ENCODE peak calls at places on chromosomes 1 and 21, in nine cellular contexts. M is hepatocyte, T is psoas muscle, V is HAP-1, R is astrocyte, S is transverse colon, P is heart right ventricle, X is heart left ventricle, H is GM23248. Z is an unnamed sample.

GRCh38 chr1:184823080-184823479 is 68.4 kb upstream of the EDEM3 start:
- DNase-seq in V (peak; percentile 67), M (peak; percentile 43), P (no peak), X (no peak), H (no peak), S (no peak), R (no peak), T (no peak), Z (no peak)

GRCh38 chr1:51729156-51729823 is 112.4 kb downstream of the OSBPL9 start:
- DNase-seq in X (peak; percentile 93), V (peak; percentile 91), S (peak; percentile 95), H (peak; percentile 64), P (peak; percentile 90), R (peak; percentile 83), T (peak; percentile 85), M (peak; percentile 95), Z (peak; percentile 85)

GRCh38 chr1:88985033-88985432 is 7.4 kb downstream of the KYAT3 start:
- DNase-seq in M (peak; percentile 48), H (peak; percentile 86), V (peak; percentile 99), T (no peak), S (no peak), P (no peak), X (no peak), R (peak; percentile 90), Z (peak; percentile 59)

GRCh38 chr1:99461499-99461898 is 184.4 kb upstream of the PALMD start:
- DNase-seq in H (no peak), P (no peak), S (no peak), V (no peak), X (no peak), M (no peak), T (no peak), R (no peak), Z (no peak)

GRCh38 chr1:108478429-108479015 is 28.4 kb downstream of the NBPF6 start:
- DNase-seq in R (no peak), T (no peak), V (no peak), X (no peak), H (no peak), S (no peak), M (no peak), P (no peak), Z (no peak)

GRCh38 chr1:16606106-16606505 is 7.3 kb downstream of the NBPF1 start:
- DNase-seq in X (no peak), V (no peak), H (no peak), R (no peak), P (no peak), S (no peak), M (no peak), T (no peak), Z (no peak)

GRCh38 chr1:100461222-100461621 is 76.7 kb upstream of the GPR88 start:
- DNase-seq in H (peak; percentile 26), R (peak; percentile 22), V (no peak), S (no peak), T (no peak), M (no peak), P (no peak), X (peak; percentile 39), Z (no peak)

GRCh38 chr1:29789221-29789909 is 553.0 kb downstream of the PTPRU start:
- DNase-seq in V (no peak), M (no peak), T (no peak), X (no peak), H (no peak), P (no peak), S (no peak), R (peak; percentile 60), Z (no peak)

GRCh38 chr1:36085686-36086526 is 2.0 kb downstream of the TEKT2 start:
- DNase-seq in X (no peak), T (no peak), H (no peak), V (no peak), M (no peak), R (no peak), S (no peak), P (no peak), Z (no peak)

GRCh38 chr1:36088577-36089392 is at the start of gene ADPRS:
- DNase-seq in R (peak; percentile 86), P (peak; percentile 89), S (peak; percentile 90), X (peak; percentile 92), M (peak; percentile 95), H (peak; percentile 96), T (peak; percentile 95), V (peak; percentile 83), Z (peak; percentile 85)

GRCh38 chr1:36088265-36088576 is 471 bp upstream of the ADPRS start:
- DNase-seq in V (no peak), M (no peak), S (no peak), X (no peak), H (no peak), P (no peak), R (no peak), T (no peak), Z (no peak)

GRCh38 chr1:36086529-36087232 is 2.0 kb upstream of the ADPRS start:
- DNase-seq in S (no peak), P (no peak), R (no peak), X (no peak), H (no peak), T (no peak), M (no peak), V (no peak), Z (no peak)

DNA sequence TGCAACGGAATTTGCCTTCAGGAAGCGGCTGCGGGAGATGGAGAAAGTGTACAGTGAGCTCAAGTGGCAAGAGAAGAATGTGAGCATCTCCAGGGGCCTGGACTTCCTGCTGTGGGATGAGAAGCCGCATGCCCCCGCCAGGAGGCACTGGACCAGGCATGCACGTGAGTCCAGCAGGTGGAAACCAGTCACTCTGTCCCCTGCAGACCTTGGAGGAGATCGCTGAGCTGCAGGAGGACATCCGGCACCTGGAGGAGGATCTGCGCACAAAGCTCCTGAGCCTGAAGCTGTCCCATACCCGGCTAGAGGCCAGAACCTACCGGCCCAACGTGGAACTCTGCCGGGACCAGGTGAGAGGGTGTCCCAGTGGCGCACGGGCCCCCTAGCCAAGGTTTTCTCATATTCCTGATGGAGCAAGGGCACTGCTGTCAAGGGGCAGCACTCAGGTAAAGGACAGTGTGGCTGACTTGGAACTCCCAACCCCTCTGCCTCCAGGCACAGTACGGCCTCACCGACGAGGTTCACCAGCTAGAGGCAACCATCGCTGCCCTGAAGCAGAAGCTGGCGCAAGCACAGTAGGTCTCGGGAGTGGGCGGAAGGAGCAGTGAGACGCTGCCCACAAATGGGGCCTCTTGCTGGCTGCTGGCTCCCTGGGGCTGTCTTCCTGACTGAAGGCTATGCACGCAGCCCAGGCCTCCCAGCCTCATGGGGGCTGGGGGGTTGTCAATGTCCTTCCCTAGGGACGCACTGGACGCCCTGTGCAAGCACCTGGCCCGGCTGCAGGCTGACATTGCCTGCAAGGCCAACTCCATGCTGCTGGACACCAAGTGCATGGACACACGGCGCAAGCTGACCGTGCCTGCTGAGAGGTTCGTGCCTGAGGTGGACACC is 1.2 kb upstream of the ADPRS start:
- DNase-seq in V (no peak), X (no peak), S (no peak), H (peak; percentile 22), P (no peak), R (no peak), M (no peak), T (no peak), Z (no peak)
- H3K27me3 ChIP-seq in V (no peaks in the 10 kb centered on the region), X (peaks cover 14% of the 10 kb centered on the region), S (peaks cover 17% of the 10 kb centered on the region), H (no peaks in the 10 kb centered on the region), P (peaks cover 34% of the 10 kb centered on the region), R (no peaks in the 10 kb centered on the region), M (no peaks in the 10 kb centered on the region), T (no peaks in the 10 kb centered on the region), Z (no peaks in the 10 kb centered on the region)

DNA sequence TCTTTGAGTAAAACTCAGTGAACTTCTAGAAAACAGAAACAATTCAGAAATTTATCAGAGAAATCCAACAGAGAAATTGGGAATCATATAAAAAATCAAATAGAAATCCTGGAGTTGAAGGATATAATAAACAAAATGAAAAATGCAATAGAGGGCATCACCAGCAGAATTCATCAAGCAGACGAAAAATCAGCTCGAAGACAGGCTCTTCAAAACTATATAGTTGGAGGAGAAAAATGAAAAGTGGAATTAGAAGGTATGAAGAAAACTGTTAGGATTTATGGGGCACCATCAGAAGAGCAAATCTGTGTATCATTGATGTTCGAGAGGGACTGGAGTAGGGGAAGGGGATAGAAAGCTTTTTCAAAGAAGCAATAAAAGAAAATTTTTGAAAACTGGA is 121.5 kb upstream of the GPR52 start:
- DNase-seq in H (no peak), T (no peak), P (no peak), M (no peak), X (no peak), R (no peak), V (no peak), S (no peak), Z (no peak)
- H3K4me1 ChIP-seq in H (no peaks in the 10 kb centered on the region), T (no peaks in the 10 kb centered on the region), P (no peaks in the 10 kb centered on the region), M (no peaks in the 10 kb centered on the region), X (no peaks in the 10 kb centered on the region), R (no peaks in the 10 kb centered on the region), V (no peaks in the 10 kb centered on the region), S (no peaks in the 10 kb centered on the region), Z (no peaks in the 10 kb centered on the region)

GRCh38 chr1:46277658-46278373 is 25.6 kb downstream of the LRRC41 start:
- DNase-seq in X (no peak), T (no peak), M (no peak), S (no peak), H (no peak), V (no peak), P (no peak), R (no peak), Z (no peak)

GRCh38 chr1:46281021-46281420 is 22.4 kb downstream of the LRRC41 start:
- DNase-seq in R (no peak), H (no peak), X (no peak), S (no peak), M (no peak), T (no peak), V (no peak), P (no peak), Z (no peak)

GRCh38 chr1:46280092-46280491 is 23.3 kb downstream of the LRRC41 start:
- DNase-seq in T (no peak), M (no peak), H (no peak), V (no peak), S (no peak), R (no peak), P (no peak), X (no peak), Z (no peak)

GRCh38 chr1:46275030-46275337 is 27.4 kb downstream of the RAD54L start:
- DNase-seq in V (no peak), P (no peak), H (no peak), X (no peak), R (no peak), S (no peak), T (no peak), M (no peak), Z (no peak)

GRCh38 chr1:46278807-46279206 is 24.6 kb downstream of the LRRC41 start:
- DNase-seq in H (no peak), T (peak; percentile 61), P (no peak), V (no peak), M (no peak), R (peak; percentile 56), X (no peak), S (no peak), Z (no peak)
- H3K36me3 ChIP-seq in H (peaks cover 27% of the 10 kb centered on the region), T (peaks cover 63% of the 10 kb centered on the region), P (no peaks in the 10 kb centered on the region), V (peaks cover 87% of the 10 kb centered on the region), M (no peaks in the 10 kb centered on the region), R (peaks cover 42% of the 10 kb centered on the region), X (peaks cover 60% of the 10 kb centered on the region), S (no peaks in the 10 kb centered on the region), Z (no peaks in the 10 kb centered on the region)

GRCh38 chr21:16029065-16029464 is 299.3 kb downstream of the USP25 start:
- DNase-seq in X (no peak), S (no peak), P (no peak), V (no peak), R (no peak), H (no peak), M (no peak), T (no peak), Z (no peak)

GRCh38 chr21:16037386-16037785 is 307.6 kb downstream of the USP25 start:
- DNase-seq in X (no peak), S (no peak), H (no peak), M (no peak), R (peak; percentile 67), V (no peak), P (no peak), T (no peak), Z (no peak)

GRCh38 chr21:16028163-16028562 is 298.4 kb downstream of the USP25 start:
- DNase-seq in T (no peak), X (no peak), H (no peak), V (no peak), S (no peak), P (no peak), R (no peak), M (no peak), Z (no peak)

DNA sequence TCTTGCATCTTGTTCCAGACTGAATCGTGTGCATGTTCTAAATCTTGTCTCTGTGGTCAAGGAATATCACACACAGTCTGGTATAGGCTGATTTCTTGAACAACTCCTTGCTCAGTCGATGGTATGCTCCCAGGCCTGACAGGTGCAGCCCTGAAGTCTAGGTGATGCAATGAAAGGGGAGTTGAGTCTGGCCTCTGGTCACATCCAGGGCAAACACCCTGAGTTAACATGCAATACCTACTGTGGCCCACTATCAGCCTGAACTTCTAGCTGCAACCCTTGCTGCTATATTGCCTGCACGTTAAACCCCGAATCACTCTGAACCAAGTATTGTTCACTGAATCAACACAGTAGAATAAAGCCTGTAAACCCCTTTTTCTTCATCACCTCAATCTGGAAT is 303.4 kb downstream of the USP25 start:
- DNase-seq in T (no peak), V (no peak), X (no peak), M (no peak), P (no peak), H (no peak), S (no peak), R (no peak), Z (no peak)
- H3K27me3 ChIP-seq in T (no peaks in the 10 kb centered on the region), V (no peaks in the 10 kb centered on the region), X (no peaks in the 10 kb centered on the region), M (no peaks in the 10 kb centered on the region), P (no peaks in the 10 kb centered on the region), H (no peaks in the 10 kb centered on the region), S (no peaks in the 10 kb centered on the region), R (no peaks in the 10 kb centered on the region), Z (no peaks in the 10 kb centered on the region)